ENCODE peak calls at places on chromosomes 13 and 19, in five cellular contexts. L is fibroblast of lung, Q is OCI-LY7, J is psoas muscle, Z is HFF-Myc. F is an unnamed sample.

GRCh38 chr19:39380521-39381502 is 10.1 kb downstream of the PAF1 start:
- DNase-seq in J (no peak), Q (no peak), L (no peak), Z (no peak), F (no peak)

GRCh38 chr13:42333613-42334328 is 61.8 kb downstream of the AKAP11 start:
- DNase-seq in L (peak), Q (peak), Z (no peak), J (no peak), F (no peak)

GRCh38 chr19:13832096-13832495 is 36.9 kb downstream of the ZSWIM4 start:
- DNase-seq in Z (no peak), Q (no peak), J (no peak), L (no peak), F (no peak)

GRCh38 chr13:29923554-29924481 is 73.4 kb upstream of the UBL3 start:
- DNase-seq in Z (peak), L (peak), Q (peak), J (peak), F (peak)

GRCh38 chr13:30810261-30810701 is 74.9 kb downstream of the ALOX5AP start:
- DNase-seq in Q (no peak), J (no peak), L (no peak), Z (no peak), F (no peak)

GRCh38 chr13:105783261-105783660 is 752.2 kb downstream of the EFNB2 start:
- DNase-seq in L (no peak), Q (no peak), Z (no peak), J (no peak), F (no peak)

GRCh38 chr19:49951806-49952474 is 9.0 kb downstream of the SIGLEC11 start:
- DNase-seq in Z (no peak), L (no peak), Q (no peak), J (no peak), F (no peak)

GRCh38 chr19:39843919-39844793 is 2.0 kb downstream of the FBL start:
- DNase-seq in Z (no peak), L (peak), Q (peak), J (no peak), F (no peak)

GRCh38 chr13:95301947-95302386 is 716 bp upstream of the ABCC4 start:
- DNase-seq in L (peak), Q (no peak), J (no peak), Z (no peak), F (no peak)

GRCh38 chr13:96279904-96280303 is 190.0 kb downstream of the HS6ST3 start:
- DNase-seq in Q (no peak), Z (no peak), J (no peak), L (no peak), F (no peak)

GRCh38 chr13:61700663-61701062 is 285.0 kb upstream of the PCDH20 start:
- DNase-seq in Z (no peak), L (no peak), J (no peak), Q (no peak), F (no peak)

GRCh38 chr19:35722897-35723296 is 5.1 kb downstream of the KMT2B start:
- DNase-seq in Z (no peak), J (no peak), L (no peak), Q (no peak), F (no peak)

GRCh38 chr13:78239681-78240080 is 321.1 kb upstream of the EDNRB start:
- DNase-seq in Z (no peak), Q (no peak), J (no peak), L (no peak), F (no peak)

GRCh38 chr13:54241719-54242118 is 1213.1 kb downstream of the OLFM4 start:
- DNase-seq in L (no peak), J (no peak), Z (no peak), Q (no peak), F (no peak)

GRCh38 chr19:14507704-14508246 is 10.4 kb downstream of the DNAJB1 start:
- DNase-seq in L (peak), J (no peak), Z (no peak), Q (no peak), F (peak)

GRCh38 chr13:48302920-48303330 is 626 bp upstream of the RB1 start:
- DNase-seq in J (no peak), Z (no peak), L (no peak), Q (no peak), F (no peak)

GRCh38 chr13:113564331-113565023 is 20.1 kb upstream of the TFDP1 start:
- DNase-seq in Z (no peak), J (no peak), L (no peak), Q (no peak), F (no peak)

GRCh38 chr13:114065926-114066774 is 66.3 kb downstream of the RASA3 start:
- DNase-seq in J (no peak), Q (no peak), Z (no peak), L (no peak), F (no peak)

GRCh38 chr19:36225219-36225892 is 10.4 kb downstream of the ZNF146 start:
- DNase-seq in L (peak), J (no peak), Q (no peak), Z (peak), F (peak)

GRCh38 chr19:6413291-6413690 is 11.3 kb downstream of the KHSRP start:
- DNase-seq in L (no peak), Q (no peak), Z (no peak), J (no peak), F (no peak)

GRCh38 chr13:114101325-114101821 is 31.1 kb downstream of the RASA3 start:
- DNase-seq in Z (no peak), J (peak), Q (no peak), L (peak), F (no peak)

GRCh38 chr13:102386461-102386860 is 15.4 kb downstream of the FGF14 start:
- DNase-seq in Q (no peak), L (no peak), Z (no peak), J (no peak), F (no peak)

GRCh38 chr13:29805994-29806748 is 44.2 kb downstream of the UBL3 start:
- DNase-seq in L (no peak), J (no peak), Q (no peak), Z (no peak), F (no peak)

DNA sequence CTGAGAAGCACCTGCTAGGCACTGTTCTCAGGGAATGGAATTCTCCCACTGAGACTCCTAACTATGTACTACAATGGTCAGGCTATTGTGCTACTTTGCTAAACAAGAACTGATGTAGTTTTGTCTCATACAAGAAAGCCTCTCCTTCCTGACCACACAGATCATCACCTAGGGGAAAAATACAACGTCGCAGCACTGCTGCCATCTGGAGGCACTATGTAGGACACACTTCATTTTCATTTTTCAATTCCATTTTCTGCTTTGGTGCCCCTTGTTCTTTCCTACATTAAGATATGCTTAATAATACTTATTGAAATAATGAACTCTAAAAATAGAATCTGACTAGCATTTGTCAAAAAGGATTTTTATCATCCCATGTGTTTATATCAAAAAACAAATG is 21.1 kb downstream of the PROSER1 start:
- DNase-seq in Z (no peak), Q (peak), J (no peak), L (peak), F (no peak)
- TF ChIP-seq CTCF in Z (peak), Q (peak), J (peak), L (peak), F (peak)

GRCh38 chr19:45954132-45954531 is 19.5 kb downstream of the NOVA2 start:
- DNase-seq in Q (no peak), L (no peak), J (no peak), Z (no peak), F (no peak)

GRCh38 chr19:45952341-45952690 is 21.3 kb downstream of the NOVA2 start:
- DNase-seq in L (no peak), Q (no peak), J (no peak), Z (no peak), F (no peak)

GRCh38 chr19:45955905-45956608 is 17.6 kb downstream of the NOVA2 start:
- DNase-seq in Q (no peak), J (peak), L (no peak), Z (no peak), F (no peak)

GRCh38 chr19:45953676-45954075 is 20.0 kb downstream of the NOVA2 start:
- DNase-seq in Q (no peak), Z (no peak), L (no peak), J (no peak), F (no peak)

GRCh38 chr19:45952691-45953505 is 20.8 kb downstream of the NOVA2 start:
- DNase-seq in L (peak), Z (peak), J (peak), Q (no peak), F (no peak)
- H3K4me3 ChIP-seq in L (peak), Z (peak), J (peak), Q (no peak), F (peak)

DNA sequence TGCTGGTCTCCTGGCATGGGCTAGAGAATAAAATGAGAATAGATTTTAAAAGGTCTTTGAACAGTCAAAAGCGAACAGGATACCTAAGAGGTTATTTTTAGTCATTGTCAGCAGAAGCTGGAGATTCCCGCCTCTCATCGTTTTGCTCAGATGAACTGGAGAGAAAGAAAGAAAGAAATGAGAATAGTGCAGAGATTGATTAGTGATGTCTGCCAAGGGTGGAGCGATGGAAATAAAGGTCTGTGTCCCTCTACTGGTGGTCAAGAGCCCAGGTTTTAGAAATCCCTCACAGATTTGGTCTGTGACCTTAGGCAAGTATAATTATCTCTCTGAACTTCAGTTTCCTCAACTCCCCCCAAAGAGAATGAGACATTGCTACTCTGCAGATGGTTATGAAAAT is 5.4 kb downstream of the NCAN start:
- DNase-seq in Q (peak), L (peak), Z (no peak), J (no peak), F (no peak)
- TF ChIP-seq CTCF in Q (peak), L (no peak), Z (no peak), J (no peak), F (no peak)

DNA sequence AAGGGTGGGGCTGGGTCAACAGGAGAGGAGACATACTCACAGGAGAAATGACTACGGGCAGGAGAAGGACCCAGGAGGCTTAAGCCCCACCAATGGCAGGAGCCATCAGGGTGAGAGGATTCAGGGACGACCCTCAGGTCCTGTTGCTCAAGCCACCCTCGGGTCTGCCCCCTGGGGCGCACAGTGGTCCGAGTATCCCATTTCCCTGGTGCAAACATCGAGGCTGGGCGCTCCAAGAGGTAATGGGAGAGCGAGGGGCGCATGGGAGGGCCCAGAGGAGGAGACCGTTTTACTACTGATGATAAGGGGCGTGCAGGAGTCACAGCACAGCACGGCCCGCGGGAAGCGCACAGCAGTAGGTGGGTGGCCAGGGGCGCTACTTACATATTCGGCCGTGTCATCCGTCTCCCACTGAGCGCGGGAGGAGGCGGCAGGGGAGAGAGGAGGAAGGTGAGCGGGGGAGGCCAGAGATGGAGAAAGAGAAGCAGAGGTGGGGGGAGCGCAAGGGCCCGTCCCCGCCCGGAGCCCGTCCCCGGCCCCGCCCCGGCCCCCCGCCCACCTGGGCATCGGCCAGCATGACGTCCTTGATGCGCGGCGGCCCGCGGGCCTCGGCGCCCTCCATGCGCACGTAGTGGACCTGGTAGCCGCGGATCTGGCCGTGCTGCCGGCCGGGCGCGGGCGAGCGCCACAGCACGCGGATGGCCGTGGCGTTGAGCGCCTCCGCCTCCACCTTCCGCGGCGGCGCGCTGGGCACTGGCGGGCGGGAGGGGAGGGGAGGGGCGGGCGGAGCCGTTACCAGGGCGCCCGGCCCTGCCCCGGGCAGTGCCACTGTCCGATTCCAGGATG is 111.5 kb downstream of the PTPRS start:
- DNase-seq in Q (no peak), Z (no peak), J (no peak), L (no peak), F (no peak)
- H3K4me3 ChIP-seq in Q (no peak), Z (no peak), J (peak), L (no peak), F (no peak)

GRCh38 chr13:45527699-45528462 is 63.1 kb downstream of the COG3 start:
- DNase-seq in Q (no peak), L (peak), J (no peak), Z (no peak), F (no peak)

GRCh38 chr13:45519473-45519872 is 54.7 kb downstream of the COG3 start:
- DNase-seq in L (no peak), J (no peak), Q (no peak), Z (no peak), F (no peak)

GRCh38 chr13:45521292-45521691 is 56.6 kb downstream of the COG3 start:
- DNase-seq in L (peak), Q (no peak), Z (peak), J (no peak), F (no peak)

GRCh38 chr13:45518525-45519235 is 53.9 kb downstream of the COG3 start:
- DNase-seq in J (no peak), Q (no peak), L (peak), Z (no peak), F (no peak)

GRCh38 chr13:45522571-45522970 is 57.8 kb downstream of the COG3 start:
- DNase-seq in Q (no peak), Z (peak), J (no peak), L (no peak), F (peak)
- TF ChIP-seq CTCF in Q (no peak), Z (no peak), J (no peak), L (no peak), F (peak)

DNA sequence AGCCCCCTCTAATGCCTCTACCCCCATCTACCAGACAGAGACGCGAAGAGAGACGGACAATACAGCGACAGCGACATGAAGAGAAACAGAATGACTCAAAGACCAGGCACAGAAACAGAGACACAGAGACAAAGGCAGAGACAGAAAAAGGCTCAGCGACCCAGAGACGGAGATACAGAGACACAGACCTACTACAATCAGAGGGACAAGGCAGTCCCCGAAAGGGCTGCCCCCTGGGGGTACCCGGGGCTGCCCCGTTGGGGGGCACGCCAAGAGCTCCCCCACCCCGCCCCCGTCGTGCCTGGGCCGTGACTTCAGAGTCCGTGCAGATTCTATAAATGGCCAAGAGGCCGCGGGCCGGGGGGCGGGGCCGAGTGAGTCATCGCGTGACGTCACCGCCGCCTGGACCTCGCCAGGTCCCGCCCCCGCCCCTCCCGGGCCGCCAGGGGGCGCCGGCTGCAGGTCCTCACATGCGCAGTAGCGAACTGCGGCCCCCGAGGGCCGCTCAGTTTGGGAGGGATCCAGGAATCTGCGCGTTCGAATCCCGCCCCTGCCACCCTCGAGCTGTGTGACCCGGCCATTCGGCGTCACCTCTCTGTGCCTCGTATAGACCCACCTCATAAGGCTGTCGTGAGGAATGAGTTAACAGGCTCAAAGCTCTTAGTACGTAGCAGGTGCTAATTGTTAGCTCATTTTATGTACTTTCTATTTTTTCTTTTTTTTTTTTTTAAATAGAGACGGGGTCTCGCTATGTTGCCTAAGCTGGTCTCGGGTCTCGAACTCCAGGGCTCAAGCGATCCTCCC is 2.7 kb upstream of the CNN1 start:
- DNase-seq in J (peak), L (peak), Z (peak), Q (peak), F (peak)
- H3K4me3 ChIP-seq in J (peak), L (peak), Z (no peak), Q (peak), F (peak)